ENCODE peak calls at places on chromosome 4, in four cellular contexts. One of them, this sample, is unnamed.

GRCh38 chr4:142091691-142092182 is 455.4 kb downstream of the IL15 start:
- DNase-seq in HEK293T: no peak
- DNase-seq in HepG2: no peak
- DNase-seq in K562: no peak
- DNase-seq in this sample: no peak

GRCh38 chr4:55409468-55410171 is 13.9 kb downstream of the TMEM165 start:
- DNase-seq in HEK293T: no peak
- DNase-seq in HepG2: no peak
- DNase-seq in K562: peak
- DNase-seq in this sample: peak

GRCh38 chr4:157674699-157675098 is 454.2 kb downstream of the GRIA2 start:
- DNase-seq in HEK293T: peak
- DNase-seq in HepG2: no peak
- DNase-seq in K562: no peak
- DNase-seq in this sample: no peak

GRCh38 chr4:136329042-136329662 is 1203.1 kb downstream of the PCDH18 start:
- DNase-seq in HEK293T: no peak
- DNase-seq in HepG2: no peak
- DNase-seq in K562: no peak
- DNase-seq in this sample: no peak

GRCh38 chr4:98283219-98284199 is 22.3 kb downstream of the RAP1GDS1 start:
- DNase-seq in HEK293T: no peak
- DNase-seq in HepG2: peak
- DNase-seq in K562: no peak
- DNase-seq in this sample: no peak

GRCh38 chr4:6555519-6555918 is 19.5 kb upstream of the MAN2B2 start:
- DNase-seq in HEK293T: no peak
- DNase-seq in HepG2: no peak
- DNase-seq in K562: no peak
- DNase-seq in this sample: no peak

GRCh38 chr4:102778720-102779119 is 18.0 kb upstream of the MANBA start:
- DNase-seq in HEK293T: no peak
- DNase-seq in HepG2: peak
- DNase-seq in K562: no peak
- DNase-seq in this sample: no peak

GRCh38 chr4:77631276-77631675 is 25.7 kb downstream of the CXCL13 start:
- DNase-seq in HEK293T: no peak
- DNase-seq in HepG2: no peak
- DNase-seq in K562: no peak
- DNase-seq in this sample: no peak

GRCh38 chr4:136847881-136848621 is 684.2 kb downstream of the PCDH18 start:
- DNase-seq in HEK293T: no peak
- DNase-seq in HepG2: no peak
- DNase-seq in K562: no peak
- DNase-seq in this sample: no peak

GRCh38 chr4:37324526-37324925 is 80.0 kb downstream of the NWD2 start:
- DNase-seq in HEK293T: no peak
- DNase-seq in HepG2: peak
- DNase-seq in K562: no peak
- DNase-seq in this sample: no peak

GRCh38 chr4:21034728-21035127 is 334.5 kb downstream of the PACRGL start:
- DNase-seq in HEK293T: no peak
- DNase-seq in HepG2: no peak
- DNase-seq in K562: no peak
- DNase-seq in this sample: no peak

GRCh38 chr4:176779421-176779820 is 13.3 kb downstream of the VEGFC start:
- DNase-seq in HEK293T: no peak
- DNase-seq in HepG2: no peak
- DNase-seq in K562: no peak
- DNase-seq in this sample: no peak

GRCh38 chr4:180330521-180330920 is 1912.7 kb upstream of the TENM3 start:
- DNase-seq in HEK293T: no peak
- DNase-seq in HepG2: no peak
- DNase-seq in K562: no peak
- DNase-seq in this sample: no peak

GRCh38 chr4:180335571-180335970 is 1907.6 kb upstream of the TENM3 start:
- DNase-seq in HEK293T: no peak
- DNase-seq in HepG2: no peak
- DNase-seq in K562: no peak
- DNase-seq in this sample: no peak

GRCh38 chr4:180336494-180337090 is 1906.6 kb upstream of the TENM3 start:
- DNase-seq in HEK293T: no peak
- DNase-seq in HepG2: no peak
- DNase-seq in K562: no peak
- DNase-seq in this sample: no peak

GRCh38 chr4:180333156-180333555 is 1910.0 kb upstream of the TENM3 start:
- DNase-seq in HEK293T: no peak
- DNase-seq in HepG2: no peak
- DNase-seq in K562: no peak
- DNase-seq in this sample: no peak
- TF ChIP-seq TARDBP in HEK293T: no peak
- TF ChIP-seq TARDBP in HepG2: no peak
- TF ChIP-seq TARDBP in K562: no peak
- TF ChIP-seq TARDBP in this sample: no peak

DNA sequence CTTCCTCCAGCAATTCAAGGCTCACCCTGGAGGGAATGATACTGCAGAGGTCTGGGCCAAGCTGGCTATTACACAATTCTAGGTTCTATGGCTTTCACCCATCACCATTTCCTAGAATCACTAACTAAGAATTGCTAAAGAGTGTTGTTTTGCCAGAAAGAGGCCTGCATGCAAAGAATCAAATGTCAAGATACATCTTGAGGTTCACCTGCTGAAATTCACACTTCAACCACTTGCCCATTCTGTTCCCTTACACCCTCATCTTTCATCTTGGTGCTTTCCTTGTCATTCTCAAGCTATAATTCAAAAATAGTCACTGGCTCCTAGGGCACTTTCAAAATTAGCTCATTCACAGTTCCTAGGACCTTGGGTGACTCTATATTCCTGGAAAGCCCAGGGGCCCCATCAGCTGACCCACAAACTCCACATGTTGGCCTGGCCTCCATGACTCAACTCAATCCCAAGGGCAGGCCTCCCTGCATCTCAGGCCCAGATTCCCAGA is 7.0 kb downstream of the APBB2 start:
- DNase-seq in HEK293T: no peak
- DNase-seq in HepG2: no peak
- DNase-seq in K562: peak
- DNase-seq in this sample: no peak
- TF ChIP-seq TARDBP in HEK293T: no peak
- TF ChIP-seq TARDBP in HepG2: no peak
- TF ChIP-seq TARDBP in K562: no peak
- TF ChIP-seq TARDBP in this sample: no peak

GRCh38 chr4:143203577-143203976 is 18.9 kb downstream of the USP38 start:
- DNase-seq in HEK293T: no peak
- DNase-seq in HepG2: no peak
- DNase-seq in K562: no peak
- DNase-seq in this sample: no peak
- TF ChIP-seq TARDBP in HEK293T: no peak
- TF ChIP-seq TARDBP in HepG2: no peak
- TF ChIP-seq TARDBP in K562: no peak
- TF ChIP-seq TARDBP in this sample: no peak

DNA sequence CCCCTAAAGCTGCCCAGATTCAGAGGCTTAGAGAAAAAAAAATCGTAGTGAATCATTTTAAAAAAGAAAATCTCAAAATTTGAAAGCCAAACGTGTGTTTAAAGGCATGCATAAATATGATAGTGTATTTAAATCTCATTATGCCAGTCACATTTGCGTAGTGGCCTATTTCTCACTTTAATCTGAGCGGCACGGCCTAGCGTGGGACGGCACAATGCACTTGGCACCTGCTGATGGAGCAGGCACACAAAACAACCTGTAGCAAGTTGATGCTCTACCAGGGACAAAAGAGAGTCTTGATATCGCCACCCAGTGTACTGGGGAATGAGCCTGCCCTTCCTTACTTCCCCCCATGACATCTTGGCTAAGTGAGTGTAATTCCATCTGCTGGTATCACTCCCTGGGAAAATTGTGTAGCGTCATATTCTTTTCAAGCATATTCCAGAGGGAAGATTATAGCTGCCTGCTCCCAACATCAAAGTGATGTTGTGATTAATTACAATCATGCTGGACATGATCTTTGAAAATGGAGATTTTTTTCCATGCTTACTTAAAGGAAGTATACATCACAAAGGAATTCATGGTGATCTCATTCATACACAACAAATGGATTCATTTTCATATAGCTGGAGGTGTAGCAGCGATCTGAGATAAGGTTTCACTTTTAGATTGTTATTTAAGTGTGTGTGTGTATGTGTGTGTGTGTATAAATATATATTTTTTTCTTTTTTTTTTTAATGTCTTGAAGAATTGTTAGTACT is 138.8 kb downstream of the DCTD start:
- DNase-seq in HEK293T: no peak
- DNase-seq in HepG2: no peak
- DNase-seq in K562: no peak
- DNase-seq in this sample: no peak
- TF ChIP-seq TARDBP in HEK293T: no peak
- TF ChIP-seq TARDBP in HepG2: no peak
- TF ChIP-seq TARDBP in K562: no peak
- TF ChIP-seq TARDBP in this sample: no peak

This sample was measured in GM12878.